ENCODE peak calls at places on chromosomes 11 and 22, in five cellular contexts. I is psoas muscle, Z is heart right ventricle, W is tibial nerve, C is K562. Y is an unnamed sample. For H3K4me1 and H3K9me3, the result is how much of the 10 kb centered on the place peaks cover.

GRCh38 chr22:39419096-39419495 is 19.5 kb downstream of the TAB1 start:
- DNase-seq in I (no peak), W (no peak), Z (no peak), C (no peak), Y (no peak)

GRCh38 chr11:250274-250673 is 13.5 kb downstream of the PSMD13 start:
- DNase-seq in W (no peak), C (no peak), Z (no peak), I (no peak), Y (no peak)

GRCh38 chr22:44543362-44543761 is 45.3 kb upstream of the RTL6 start:
- DNase-seq in W (no peak), I (no peak), Z (no peak), C (no peak), Y (no peak)

GRCh38 chr11:123800041-123800440 is 6.1 kb downstream of the OR6M1 start:
- DNase-seq in I (no peak), C (no peak), W (no peak), Z (no peak), Y (no peak)

GRCh38 chr22:32112380-32112779 is 46.7 kb downstream of the C22orf42 start:
- DNase-seq in Z (no peak), I (no peak), C (no peak), W (no peak), Y (no peak)

GRCh38 chr22:27224485-27225364 is 567.3 kb downstream of the MIAT start:
- DNase-seq in I (peak), Z (no peak), W (no peak), C (no peak), Y (no peak)

GRCh38 chr11:43765194-43765593 is 84.7 kb downstream of the HSD17B12 start:
- DNase-seq in C (no peak), I (no peak), W (no peak), Z (no peak), Y (no peak)

GRCh38 chr22:50270302-50271010 is at the start of gene MAPK11:
- DNase-seq in Z (peak), I (peak), W (peak), C (peak), Y (no peak)

GRCh38 chr11:83219095-83219494 is 25.6 kb downstream of the ANKRD42 start:
- DNase-seq in Z (no peak), W (no peak), I (no peak), C (peak), Y (no peak)

GRCh38 chr22:31647921-31648320 is 14.1 kb downstream of the PISD start:
- DNase-seq in I (no peak), C (no peak), W (no peak), Z (no peak), Y (no peak)

GRCh38 chr11:18633256-18634139 is 644 bp downstream of the SPTY2D1 start:
- DNase-seq in W (no peak), Z (no peak), C (peak), I (peak), Y (no peak)

GRCh38 chr11:126357055-126357962 is 1.8 kb downstream of the ST3GAL4 start:
- DNase-seq in W (no peak), C (no peak), Z (no peak), I (no peak), Y (no peak)

GRCh38 chr22:17260950-17261349 is 41.7 kb upstream of the ADA2 start:
- DNase-seq in Z (no peak), W (no peak), I (no peak), C (no peak), Y (no peak)

GRCh38 chr22:25853501-25853900 is 111.5 kb downstream of the MYO18B start:
- DNase-seq in C (peak), Z (no peak), I (no peak), W (no peak), Y (no peak)

GRCh38 chr22:36641902-36642640 is 61.5 kb downstream of the CACNG2 start:
- DNase-seq in C (no peak), I (no peak), Z (no peak), W (no peak), Y (no peak)

GRCh38 chr22:43698403-43698802 is 113.7 kb downstream of the EFCAB6 start:
- DNase-seq in W (no peak), I (no peak), Z (no peak), C (no peak), Y (no peak)

GRCh38 chr11:34068098-34068497 is 16.6 kb downstream of the CAPRIN1 start:
- DNase-seq in W (no peak), Z (no peak), C (no peak), I (no peak), Y (no peak)

GRCh38 chr11:34074391-34074790 is 22.9 kb downstream of the CAPRIN1 start:
- DNase-seq in Z (no peak), C (no peak), I (no peak), W (no peak), Y (no peak)

GRCh38 chr11:34075178-34075820 is 23.8 kb downstream of the CAPRIN1 start:
- DNase-seq in Z (no peak), C (no peak), W (no peak), I (no peak), Y (no peak)

GRCh38 chr11:34072831-34073230 is 21.3 kb downstream of the CAPRIN1 start:
- DNase-seq in W (no peak), I (no peak), C (no peak), Z (no peak), Y (no peak)

DNA sequence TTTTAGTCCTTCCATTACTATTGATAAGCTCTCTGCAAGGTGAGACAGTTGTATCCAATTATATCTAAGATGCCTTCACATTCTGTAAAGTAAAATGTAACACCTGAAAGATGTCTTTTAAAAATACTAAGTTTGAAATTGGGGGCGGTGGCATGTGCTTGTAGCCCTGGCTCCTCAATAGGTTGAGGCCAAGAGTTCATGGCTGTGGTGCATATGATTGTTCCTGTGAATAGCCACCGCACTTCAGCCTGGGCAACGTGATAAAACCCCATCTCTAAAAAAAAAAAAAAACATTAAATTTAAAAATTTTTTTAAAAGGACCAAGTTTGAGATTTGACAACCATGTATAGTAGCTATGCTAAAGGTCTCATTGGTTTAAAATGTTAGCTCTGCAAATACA is 20.5 kb downstream of the CAPRIN1 start:
- DNase-seq in C (no peak), Z (no peak), W (no peak), I (no peak), Y (no peak)
- H3K4me1 ChIP-seq in C (under half), Z (under half), W (under half), I (under half), Y (under half)

GRCh38 chr11:73942030-73942429 is 8.8 kb upstream of the DNAJB13 start:
- DNase-seq in I (no peak), W (no peak), C (peak), Z (no peak), Y (no peak)
- H3K9me3 ChIP-seq in I (under half), W (under half), C (under half), Z (under half), Y (under half)

GRCh38 chr11:74694136-74694535 is 37.1 kb downstream of the CHRDL2 start:
- DNase-seq in I (no peak), C (peak), Z (no peak), W (no peak), Y (no peak)
- TF ChIP-seq CTCF in I (no peak), C (peak), Z (no peak), W (no peak), Y (no peak)

GRCh38 chr11:65419460-65419772 is 3.2 kb upstream of the NEAT1 start:
- DNase-seq in I (peak), C (no peak), W (peak), Z (no peak), Y (no peak)
- H3K4me1 ChIP-seq in I (half or more), C (half or more), W (half or more), Z (half or more), Y (half or more)

DNA sequence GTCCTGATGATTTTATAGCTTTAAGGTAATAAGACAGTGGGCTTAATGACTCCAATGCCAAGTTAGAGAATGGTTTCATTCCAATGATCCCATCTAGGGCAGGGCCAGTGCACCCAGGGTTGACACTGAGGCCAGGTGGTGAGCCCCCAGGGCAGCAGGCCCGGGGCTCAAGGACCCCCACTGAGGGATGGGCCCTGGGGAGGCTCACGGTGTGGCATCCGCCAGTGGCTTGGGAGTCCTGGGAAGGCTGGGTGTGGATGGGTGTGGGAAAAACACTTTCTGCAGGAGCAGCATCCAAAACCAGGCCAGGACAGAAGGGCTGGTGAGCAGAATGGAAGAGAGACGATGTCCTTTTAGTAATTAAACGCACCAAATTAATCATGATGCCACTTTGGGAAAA is 626.3 kb downstream of the TBC1D22A start:
- DNase-seq in Z (no peak), W (no peak), C (no peak), I (no peak), Y (no peak)
- H3K9me3 ChIP-seq in Z (under half), W (under half), C (under half), I (under half), Y (under half)

GRCh38 chr11:70944636-70945035 is 307.7 kb downstream of the SHANK2 start:
- DNase-seq in I (no peak), Z (no peak), C (no peak), W (no peak), Y (no peak)
- TF ChIP-seq CTCF in I (no peak), Z (no peak), C (peak), W (no peak), Y (no peak)

GRCh38 chr11:128670631-128671030 is 23.2 kb upstream of the FLI1 start:
- DNase-seq in C (no peak), I (no peak), Z (no peak), W (no peak), Y (no peak)

GRCh38 chr11:128667873-128668272 is 26.0 kb upstream of the FLI1 start:
- DNase-seq in C (no peak), W (no peak), I (no peak), Z (no peak), Y (no peak)

GRCh38 chr11:128664286-128664685 is 29.6 kb upstream of the FLI1 start:
- DNase-seq in Z (no peak), C (no peak), W (no peak), I (no peak), Y (no peak)

GRCh38 chr11:128666397-128666796 is 27.5 kb upstream of the FLI1 start:
- DNase-seq in C (no peak), W (no peak), I (no peak), Z (no peak), Y (no peak)

GRCh38 chr11:128669491-128669890 is 24.4 kb upstream of the FLI1 start:
- DNase-seq in Z (no peak), I (no peak), W (no peak), C (no peak), Y (no peak)
- H3K4me1 ChIP-seq in Z (under half), I (under half), W (under half), C (under half), Y (under half)

GRCh38 chr11:112336356-112336886 is 75.8 kb upstream of the PLET1 start:
- DNase-seq in W (no peak), C (no peak), I (no peak), Z (no peak), Y (no peak)

GRCh38 chr11:112339566-112339965 is 78.9 kb upstream of the PLET1 start:
- DNase-seq in W (no peak), I (no peak), C (no peak), Z (no peak), Y (no peak)

GRCh38 chr11:112334381-112334780 is 73.7 kb upstream of the PLET1 start:
- DNase-seq in C (no peak), W (no peak), I (no peak), Z (no peak), Y (no peak)
- H3K9me3 ChIP-seq in C (under half), W (under half), I (under half), Z (under half), Y (under half)

DNA sequence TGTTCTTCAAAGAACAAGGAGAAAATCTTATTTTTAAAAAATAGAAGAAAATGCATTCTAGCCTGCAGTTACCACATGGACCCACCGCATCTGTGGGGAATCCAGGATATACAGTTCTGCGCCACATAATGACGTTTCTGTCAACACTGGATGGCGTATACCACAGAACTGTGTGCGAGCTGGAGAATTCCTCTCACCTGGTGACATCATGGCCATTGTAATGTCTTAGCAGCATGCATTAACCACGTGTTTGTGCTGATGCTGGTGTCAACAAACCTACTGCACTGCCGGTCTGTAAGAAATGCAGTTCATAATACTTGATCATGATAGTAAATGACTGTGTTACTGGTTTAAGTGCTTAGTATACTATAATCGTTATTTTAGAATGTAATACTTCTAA is 174.7 kb downstream of the TBC1D22A start:
- DNase-seq in W (no peak), I (no peak), C (no peak), Z (no peak), Y (no peak)
- TF ChIP-seq CTCF in W (no peak), I (no peak), C (no peak), Z (no peak), Y (no peak)

GRCh38 chr11:77069336-77069968 is 2.7 kb downstream of the CAPN5 start:
- DNase-seq in I (no peak), C (no peak), W (no peak), Z (no peak), Y (no peak)

GRCh38 chr11:77069969-77070582 is 3.3 kb downstream of the CAPN5 start:
- DNase-seq in W (no peak), Z (no peak), C (no peak), I (no peak), Y (no peak)

GRCh38 chr11:77072851-77073327 is 6.1 kb downstream of the CAPN5 start:
- DNase-seq in W (no peak), C (no peak), Z (no peak), I (no peak), Y (no peak)

GRCh38 chr11:77071671-77072605 is 5.2 kb downstream of the CAPN5 start:
- DNase-seq in C (no peak), Z (no peak), W (no peak), I (no peak), Y (no peak)

DNA sequence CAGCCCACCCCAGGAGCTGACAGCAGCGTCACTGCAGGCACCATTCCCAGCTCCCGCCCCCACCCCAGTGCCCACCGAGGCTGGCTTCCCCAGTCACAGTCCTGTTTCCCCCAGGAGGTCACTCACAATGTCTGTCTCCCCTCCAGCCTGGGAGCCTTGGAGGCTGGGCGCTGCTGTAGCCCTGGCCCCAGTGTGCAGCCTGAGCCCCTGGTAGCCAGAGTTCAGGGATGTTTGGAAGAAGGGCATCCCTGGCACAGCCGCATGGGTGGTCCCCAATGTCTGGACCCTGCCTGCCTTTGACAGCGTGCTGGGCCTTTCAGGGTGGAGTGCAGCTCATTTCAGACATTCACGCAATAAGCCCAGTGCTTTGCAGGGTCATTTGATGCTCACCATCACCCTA is 4.3 kb downstream of the CAPN5 start:
- DNase-seq in Z (no peak), C (no peak), I (no peak), W (no peak), Y (no peak)
- H3K4me1 ChIP-seq in Z (under half), C (under half), I (under half), W (under half), Y (half or more)

Y was measured in thoracic aorta.